ENCODE peak calls at places on chromosome 15, in ten cellular contexts. I, F, U, R, G, X, J, C, A and S are unnamed samples.

GRCh38 chr15:71252036-71252898 is 137.0 kb downstream of the THSD4 start:
- DNase-seq in J (peak; percentile 59), X (no peak), A (no peak), F (peak; percentile 52), G (no peak), I (peak; percentile 87), R (peak; percentile 81), U (peak; percentile 83), C (peak; percentile 59), S (no peak)

GRCh38 chr15:48190932-48191573 is 412 bp upstream of the CTXN2 start:
- DNase-seq in U (peak; percentile 69), F (peak; percentile 71), G (no peak), I (peak; percentile 79), X (no peak), J (peak; percentile 76), C (peak; percentile 51), A (peak; percentile 71), R (peak; percentile 35), S (no peak)

GRCh38 chr15:77163806-77164384 is 93.0 kb upstream of the TSPAN3 start:
- DNase-seq in U (no peak), R (no peak), J (no peak), C (no peak), I (no peak), X (no peak), G (no peak), A (no peak), F (no peak), S (no peak)

GRCh38 chr15:37148714-37149113 is 48.4 kb upstream of the MEIS2 start:
- DNase-seq in R (no peak), C (no peak), G (no peak), J (no peak), X (no peak), F (no peak), U (no peak), A (no peak), I (no peak), S (no peak)

GRCh38 chr15:87547470-87548181 is 708.9 kb downstream of the NTRK3 start:
- DNase-seq in J (peak; percentile 80), U (no peak), I (no peak), F (peak; percentile 46), G (no peak), R (no peak), X (no peak), A (no peak), C (peak; percentile 80), S (no peak)

GRCh38 chr15:34239151-34239761 is 14.4 kb downstream of the EMC4 start:
- DNase-seq in I (no peak), A (no peak), R (peak; percentile 90), C (peak; percentile 88), X (no peak), F (peak; percentile 92), U (peak; percentile 84), J (peak; percentile 67), G (no peak), S (no peak)

GRCh38 chr15:44066211-44066827 is 128.8 kb downstream of the FRMD5 start:
- DNase-seq in C (no peak), A (peak; percentile 65), I (peak; percentile 69), U (peak; percentile 52), G (no peak), X (no peak), J (peak; percentile 87), R (peak; percentile 50), F (peak; percentile 89), S (no peak)

GRCh38 chr15:57611938-57612337 is 20.2 kb downstream of the MYZAP start:
- DNase-seq in U (no peak), C (no peak), G (no peak), R (peak; percentile 39), J (peak; percentile 19), A (peak; percentile 74), X (peak; percentile 89), I (peak; percentile 38), F (peak; percentile 51), S (no peak)

GRCh38 chr15:98779463-98780071 is 131.2 kb downstream of the IGF1R start:
- DNase-seq in A (peak; percentile 88), X (peak; percentile 94), J (peak; percentile 77), G (peak; percentile 71), R (peak; percentile 65), U (peak; percentile 62), F (peak; percentile 80), C (no peak), I (peak; percentile 84), S (peak; percentile 73)

GRCh38 chr15:48541659-48542334 is 103.7 kb downstream of the FBN1 start:
- DNase-seq in C (peak; percentile 82), R (peak; percentile 89), G (no peak), X (no peak), F (peak; percentile 84), I (no peak), U (peak; percentile 75), J (peak; percentile 89), A (no peak), S (no peak)

DNA sequence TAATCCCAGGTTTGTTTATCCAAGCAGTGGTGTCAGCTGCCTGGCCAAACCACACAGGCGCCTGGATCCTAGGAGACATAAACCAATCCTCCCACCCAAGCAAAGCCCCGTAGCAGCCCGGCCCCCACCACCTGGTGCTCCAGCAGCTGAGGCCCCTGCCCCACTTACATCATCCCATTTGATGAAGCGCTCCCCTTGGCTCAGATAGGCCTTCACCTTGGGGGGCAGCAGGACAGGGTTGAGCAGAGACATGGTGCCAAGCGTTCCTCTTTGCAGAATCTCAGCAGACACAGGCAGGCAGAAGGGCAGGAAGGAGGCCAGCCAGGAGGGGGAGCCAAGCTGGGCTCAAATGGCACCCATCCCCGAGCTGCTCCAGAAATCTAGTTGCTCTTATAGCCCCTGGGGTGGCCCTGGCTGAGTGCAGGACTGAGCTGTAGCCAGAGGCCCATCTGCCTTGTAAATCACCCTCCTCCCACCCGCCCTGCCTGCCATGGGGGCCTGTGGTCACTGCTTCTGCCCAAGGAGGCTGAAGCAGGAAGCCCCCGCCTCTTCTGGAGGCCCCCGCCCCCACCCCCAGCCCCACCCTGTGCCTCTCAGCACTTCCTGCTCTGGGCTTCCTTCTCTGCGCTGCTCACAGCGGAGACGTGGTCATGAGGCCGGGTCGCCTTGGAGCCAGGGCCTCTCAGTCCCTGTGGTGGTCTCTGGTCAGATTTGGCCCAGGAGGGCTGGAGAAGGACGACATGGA is at the start of gene PLCB2:
- DNase-seq in A (peak; percentile 55), U (no peak), C (no peak), F (no peak), G (peak; percentile 60), R (no peak), X (no peak), I (peak; percentile 36), J (no peak), S (peak; percentile 61)
- TF ChIP-seq CTCF in A (no peak), U (peak; percentile 57), C (peak; percentile 10), F (peak; percentile 13), G (peak; percentile 62), R (peak; percentile 55), X (no peak), I (peak; percentile 28), J (peak; percentile 25), S (peak; percentile 64)

GRCh38 chr15:38564557-38565286 is at the start of gene RASGRP1:
- DNase-seq in A (peak; percentile 81), F (peak; percentile 37), U (peak; percentile 21), C (no peak), J (peak; percentile 48), G (peak; percentile 84), R (peak; percentile 10), X (peak; percentile 90), I (peak; percentile 86), S (no peak)
- TF ChIP-seq CTCF in A (peak; percentile 13), F (no peak), U (peak; percentile 41), C (no peak), J (peak; percentile 34), G (no peak), R (no peak), X (no peak), I (peak; percentile 44), S (peak; percentile 31)

DNA sequence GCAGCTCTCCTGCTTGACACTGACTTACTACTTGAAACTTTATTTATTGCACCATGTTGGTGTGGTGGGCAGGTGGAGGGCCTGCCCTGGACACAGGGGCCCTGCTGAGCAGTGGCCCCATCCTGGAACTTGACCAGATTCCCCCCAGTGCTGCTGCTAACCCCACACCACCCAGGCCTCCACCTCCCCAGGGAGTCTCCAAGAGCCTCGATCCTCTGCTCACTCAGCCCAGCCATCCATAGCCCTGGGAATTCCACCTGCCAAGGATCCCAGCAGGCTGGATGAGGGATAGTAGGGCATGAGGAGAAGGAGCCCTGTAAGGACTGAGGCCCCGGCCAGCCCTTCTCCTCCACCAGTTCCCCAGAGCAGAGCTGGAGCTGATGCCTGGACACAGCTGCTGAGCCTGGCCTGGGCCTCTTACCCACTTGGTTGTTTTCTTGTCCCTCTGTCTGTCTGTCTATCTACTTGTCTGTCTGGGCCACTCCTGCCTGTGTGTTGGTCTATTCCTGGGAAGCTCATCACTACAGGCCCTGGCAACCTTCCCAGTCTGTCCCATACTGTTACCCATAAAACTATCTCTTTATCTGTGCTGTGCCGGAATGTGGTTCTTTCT is 2.8 kb downstream of the CHAC1 start:
- DNase-seq in X (no peak), G (no peak), U (peak; percentile 29), I (no peak), A (no peak), F (no peak), C (no peak), R (peak; percentile 53), J (no peak), S (no peak)
- TF ChIP-seq CTCF in X (no peak), G (no peak), U (no peak), I (no peak), A (no peak), F (no peak), C (no peak), R (no peak), J (no peak), S (no peak)

GRCh38 chr15:100909582-100909981 is 9.6 kb upstream of the LRRK1 start:
- DNase-seq in I (no peak), F (no peak), R (no peak), X (peak; percentile 34), C (no peak), G (no peak), A (no peak), U (no peak), J (no peak), S (no peak)

GRCh38 chr15:100903191-100903590 is 16.0 kb upstream of the LRRK1 start:
- DNase-seq in I (no peak), F (no peak), U (no peak), R (no peak), A (no peak), J (no peak), G (no peak), X (peak; percentile 1), C (no peak), S (no peak)

GRCh38 chr15:100902436-100903190 is 16.5 kb upstream of the LRRK1 start:
- DNase-seq in X (peak; percentile 94), G (no peak), F (peak; percentile 94), R (peak; percentile 69), J (peak; percentile 96), A (peak; percentile 83), I (no peak), C (peak; percentile 66), U (peak; percentile 75), S (no peak)

GRCh38 chr15:100908466-100908865 is 10.7 kb upstream of the LRRK1 start:
- DNase-seq in X (peak; percentile 68), U (no peak), J (no peak), F (no peak), R (no peak), A (no peak), G (no peak), I (no peak), C (no peak), S (no peak)

GRCh38 chr15:100905855-100906254 is 13.3 kb upstream of the LRRK1 start:
- DNase-seq in J (no peak), I (no peak), F (no peak), C (no peak), X (peak; percentile 76), A (no peak), R (no peak), G (no peak), U (no peak), S (no peak)
- TF ChIP-seq CTCF in J (no peak), I (no peak), F (no peak), C (no peak), X (no peak), A (no peak), R (no peak), G (no peak), U (peak; percentile 1), S (no peak)

GRCh38 chr15:91099616-91100560 is at the start of gene SV2B:
- DNase-seq in A (no peak), I (peak; percentile 17), R (no peak), X (peak; percentile 91), U (peak; percentile 35), G (peak; percentile 17), J (peak; percentile 38), C (peak; percentile 32), F (peak; percentile 22), S (no peak)
- TF ChIP-seq CTCF in A (no peak), I (peak; percentile 24), R (no peak), X (no peak), U (peak; percentile 45), G (no peak), J (peak; percentile 18), C (no peak), F (peak; percentile 14), S (no peak)